ENCODE peak calls at places on chromosomes 11 and 22, in nine cellular contexts. One of them, this sample, is unnamed.

GRCh38 chr11:12744831-12745502 is 70.7 kb downstream of the TEAD1 start:
- DNase-seq in pons: peak; percentile 13
- DNase-seq in tibial nerve: no peak
- DNase-seq in DMS53: no peak
- DNase-seq in AG08395: no peak
- DNase-seq in NCI-H510A treated with DMSO at 0.1 percent for 48 hours: no peak
- DNase-seq in stomach: no peak
- DNase-seq in hypothalamus: no peak
- DNase-seq in A549: no peak
- DNase-seq in this sample: no peak

GRCh38 chr22:35155403-35156025 is 89.6 kb downstream of the ISX start:
- DNase-seq in pons: no peak
- DNase-seq in tibial nerve: no peak
- DNase-seq in DMS53: no peak
- DNase-seq in AG08395: no peak
- DNase-seq in NCI-H510A treated with DMSO at 0.1 percent for 48 hours: no peak
- DNase-seq in stomach: no peak
- DNase-seq in hypothalamus: no peak
- DNase-seq in A549: no peak
- DNase-seq in this sample: no peak

GRCh38 chr11:86523738-86524602 is 148.4 kb downstream of the ME3 start:
- DNase-seq in pons: peak; percentile 13
- DNase-seq in tibial nerve: no peak
- DNase-seq in DMS53: peak; percentile 95
- DNase-seq in AG08395: peak; percentile 78
- DNase-seq in NCI-H510A treated with DMSO at 0.1 percent for 48 hours: no peak
- DNase-seq in stomach: peak; percentile 39
- DNase-seq in hypothalamus: no peak
- DNase-seq in A549: peak; percentile 97
- DNase-seq in this sample: no peak

GRCh38 chr11:26420331-26420730 is 88.4 kb downstream of the ANO3 start:
- DNase-seq in pons: no peak
- DNase-seq in tibial nerve: no peak
- DNase-seq in DMS53: no peak
- DNase-seq in AG08395: no peak
- DNase-seq in NCI-H510A treated with DMSO at 0.1 percent for 48 hours: no peak
- DNase-seq in stomach: no peak
- DNase-seq in hypothalamus: no peak
- DNase-seq in A549: no peak
- DNase-seq in this sample: no peak

GRCh38 chr11:19642185-19642591 is 70.4 kb upstream of the NAV2 start:
- DNase-seq in pons: peak; percentile 45
- DNase-seq in tibial nerve: no peak
- DNase-seq in DMS53: no peak
- DNase-seq in AG08395: peak; percentile 66
- DNase-seq in NCI-H510A treated with DMSO at 0.1 percent for 48 hours: no peak
- DNase-seq in stomach: no peak
- DNase-seq in hypothalamus: no peak
- DNase-seq in A549: no peak
- DNase-seq in this sample: no peak

GRCh38 chr11:6604081-6604626 is 580 bp downstream of the ILK start:
- DNase-seq in pons: peak; percentile 85
- DNase-seq in tibial nerve: peak; percentile 54
- DNase-seq in DMS53: peak; percentile 62
- DNase-seq in AG08395: peak; percentile 63
- DNase-seq in NCI-H510A treated with DMSO at 0.1 percent for 48 hours: peak; percentile 15
- DNase-seq in stomach: peak; percentile 45
- DNase-seq in hypothalamus: no peak
- DNase-seq in A549: peak; percentile 47
- DNase-seq in this sample: peak; percentile 73

GRCh38 chr22:27212617-27213177 is 555.3 kb downstream of the MIAT start:
- DNase-seq in pons: no peak
- DNase-seq in tibial nerve: peak; percentile 91
- DNase-seq in DMS53: peak; percentile 24
- DNase-seq in AG08395: peak; percentile 93
- DNase-seq in NCI-H510A treated with DMSO at 0.1 percent for 48 hours: no peak
- DNase-seq in stomach: no peak
- DNase-seq in hypothalamus: no peak
- DNase-seq in A549: peak; percentile 41
- DNase-seq in this sample: no peak

GRCh38 chr11:65695459-65696241 is 16.4 kb upstream of the KAT5 start:
- DNase-seq in pons: peak; percentile 94
- DNase-seq in tibial nerve: no peak
- DNase-seq in DMS53: peak; percentile 91
- DNase-seq in AG08395: no peak
- DNase-seq in NCI-H510A treated with DMSO at 0.1 percent for 48 hours: peak; percentile 88
- DNase-seq in stomach: peak; percentile 91
- DNase-seq in hypothalamus: no peak
- DNase-seq in A549: no peak
- DNase-seq in this sample: no peak

GRCh38 chr11:102800774-102801173 is 2.8 kb upstream of the MMP1 start:
- DNase-seq in pons: no peak
- DNase-seq in tibial nerve: no peak
- DNase-seq in DMS53: no peak
- DNase-seq in AG08395: peak; percentile 23
- DNase-seq in NCI-H510A treated with DMSO at 0.1 percent for 48 hours: no peak
- DNase-seq in stomach: no peak
- DNase-seq in hypothalamus: no peak
- DNase-seq in A549: no peak
- DNase-seq in this sample: no peak

GRCh38 chr11:9971894-9972293 is 308.0 kb downstream of the SWAP70 start:
- DNase-seq in pons: no peak
- DNase-seq in tibial nerve: no peak
- DNase-seq in DMS53: no peak
- DNase-seq in AG08395: no peak
- DNase-seq in NCI-H510A treated with DMSO at 0.1 percent for 48 hours: no peak
- DNase-seq in stomach: no peak
- DNase-seq in hypothalamus: no peak
- DNase-seq in A549: no peak
- DNase-seq in this sample: no peak